ENCODE peak calls at places on chromosome 12, in nine cellular contexts. Y, A, T, U, O, F, D, B and C are unnamed samples.

GRCh38 chr12:94208433-94208921 is 60.1 kb downstream of the PLXNC1 start:
- DNase-seq in B (no peak), T (no peak), D (no peak), Y (no peak), O (peak), A (no peak), F (peak), U (no peak), C (no peak)

GRCh38 chr12:2259368-2259767 is 206.6 kb downstream of the CACNA1C start:
- DNase-seq in O (no peak), Y (no peak), A (no peak), T (peak), D (no peak), B (no peak), U (no peak), F (no peak), C (no peak)

GRCh38 chr12:49866859-49867579 is 24.1 kb upstream of the BCDIN3D start:
- DNase-seq in F (peak), O (peak), A (peak), B (peak), Y (no peak), T (peak), D (no peak), U (peak), C (peak)

GRCh38 chr12:44930972-44931600 is 55.0 kb upstream of the NELL2 start:
- DNase-seq in D (peak), T (peak), O (no peak), F (no peak), A (peak), B (no peak), U (peak), Y (no peak), C (no peak)

GRCh38 chr12:113228394-113229028 is 7.2 kb downstream of the TPCN1 start:
- DNase-seq in F (no peak), U (no peak), O (no peak), B (no peak), Y (no peak), D (no peak), T (no peak), A (no peak), C (no peak)

GRCh38 chr12:16359512-16360491 is 12.4 kb downstream of the MGST1 start:
- DNase-seq in B (peak), O (peak), T (peak), Y (no peak), D (no peak), A (peak), U (peak), F (peak), C (peak)

GRCh38 chr12:107487011-107487680 is 198.5 kb upstream of the PWP1 start:
- DNase-seq in D (no peak), A (no peak), Y (no peak), T (no peak), O (no peak), B (no peak), F (no peak), U (no peak), C (no peak)

GRCh38 chr12:121196902-121197301 is 13.0 kb upstream of the P2RX4 start:
- DNase-seq in Y (no peak), T (no peak), O (no peak), F (no peak), A (no peak), D (no peak), U (no peak), B (no peak), C (no peak)

GRCh38 chr12:55847603-55848329 is 5.0 kb upstream of the MMP19 start:
- DNase-seq in D (peak), F (peak), A (no peak), B (peak), U (peak), O (no peak), Y (peak), T (peak), C (peak)

GRCh38 chr12:50520808-50521207 is 16.0 kb downstream of the DIP2B start:
- DNase-seq in U (no peak), A (no peak), D (no peak), O (no peak), F (no peak), B (no peak), Y (no peak), T (no peak), C (no peak)

GRCh38 chr12:115394498-115395220 is 710.7 kb upstream of the TBX3 start:
- DNase-seq in D (no peak), Y (no peak), A (no peak), O (no peak), T (no peak), U (peak), B (no peak), F (no peak), C (no peak)

GRCh38 chr12:79217306-79217705 is 352.7 kb downstream of the SYT1 start:
- DNase-seq in Y (no peak), B (no peak), A (peak), D (no peak), U (no peak), O (no peak), F (no peak), T (no peak), C (no peak)

GRCh38 chr12:109130297-109130696 is 13.9 kb downstream of the ACACB start:
- DNase-seq in D (no peak), Y (no peak), F (no peak), T (no peak), B (no peak), U (no peak), A (no peak), O (no peak), C (no peak)

GRCh38 chr12:70609203-70609602 is 28.0 kb downstream of the PTPRB start:
- DNase-seq in B (no peak), Y (no peak), U (no peak), T (no peak), O (no peak), A (peak), D (no peak), F (no peak), C (no peak)

GRCh38 chr12:63042646-63043045 is 107.7 kb upstream of the PPM1H start:
- DNase-seq in T (peak), O (no peak), Y (no peak), F (no peak), B (no peak), D (no peak), A (no peak), U (peak), C (no peak)

GRCh38 chr12:8844665-8845064 is 22.2 kb downstream of the A2ML1 start:
- DNase-seq in A (no peak), U (peak), T (peak), Y (no peak), B (no peak), F (no peak), D (no peak), O (no peak), C (peak)

GRCh38 chr12:105409881-105410471 is 79.5 kb downstream of the C12orf75 start:
- DNase-seq in D (no peak), Y (no peak), B (peak), T (peak), A (no peak), O (no peak), F (peak), U (peak), C (no peak)

GRCh38 chr12:44193281-44193680 is 357.4 kb downstream of the TMEM117 start:
- DNase-seq in U (no peak), D (no peak), O (no peak), Y (no peak), T (no peak), B (no peak), F (no peak), A (no peak), C (no peak)

GRCh38 chr12:126668538-126668937 is 1598.4 kb upstream of the TMEM132C start:
- DNase-seq in D (peak), F (peak), O (no peak), A (no peak), U (peak), Y (no peak), T (peak), B (no peak), C (no peak)

GRCh38 chr12:95484524-95484923 is 10.6 kb downstream of the METAP2 start:
- DNase-seq in U (peak), D (no peak), A (no peak), T (peak), O (no peak), Y (no peak), F (no peak), B (no peak), C (no peak)

GRCh38 chr12:45611495-45611894 is 118.0 kb upstream of the ARID2 start:
- DNase-seq in Y (no peak), U (no peak), B (no peak), O (no peak), D (no peak), F (no peak), A (no peak), T (no peak), C (no peak)

GRCh38 chr12:77070382-77071294 is 5.3 kb upstream of the E2F7 start:
- DNase-seq in A (no peak), T (no peak), U (no peak), Y (no peak), F (no peak), D (no peak), B (no peak), O (no peak), C (no peak)

GRCh38 chr12:124725099-124725498 is 138.6 kb downstream of the SCARB1 start:
- DNase-seq in Y (no peak), U (no peak), A (no peak), B (no peak), O (no peak), T (no peak), D (no peak), F (no peak), C (no peak)

GRCh38 chr12:12764824-12765223 is 20.6 kb upstream of the APOLD1 start:
- DNase-seq in O (no peak), D (no peak), Y (no peak), U (no peak), B (no peak), T (no peak), A (no peak), F (no peak), C (no peak)

GRCh38 chr12:92973614-92974013 is 44.5 kb upstream of the EEA1 start:
- DNase-seq in U (peak), Y (no peak), D (peak), B (no peak), O (no peak), A (no peak), T (peak), F (peak), C (no peak)

GRCh38 chr12:835754-836493 is 83.5 kb downstream of the WNK1 start:
- DNase-seq in U (peak), A (no peak), O (no peak), Y (no peak), T (no peak), B (no peak), D (no peak), F (no peak), C (no peak)

GRCh38 chr12:4250691-4251090 is 22.9 kb upstream of the CCND2 start:
- DNase-seq in D (no peak), Y (no peak), B (no peak), T (no peak), U (no peak), O (no peak), A (no peak), F (no peak), C (no peak)

GRCh38 chr12:107522692-107523477 is 162.7 kb upstream of the PWP1 start:
- DNase-seq in D (no peak), O (no peak), B (no peak), Y (no peak), A (peak), F (no peak), T (no peak), U (no peak), C (no peak)

GRCh38 chr12:95789126-95790024 is 1.2 kb downstream of the NTN4 start:
- DNase-seq in Y (no peak), A (peak), D (no peak), U (peak), O (no peak), F (peak), T (no peak), B (peak), C (peak)

GRCh38 chr12:67442896-67443295 is 173.7 kb downstream of the CAND1 start:
- DNase-seq in B (no peak), D (no peak), U (no peak), F (no peak), Y (no peak), O (no peak), T (no peak), A (no peak), C (no peak)

GRCh38 chr12:93373847-93374723 is 3.6 kb upstream of the NUDT4 start:
- DNase-seq in O (no peak), Y (no peak), T (no peak), A (peak), D (no peak), F (no peak), U (no peak), B (no peak), C (no peak)

GRCh38 chr12:116434155-116435065 is 124.8 kb upstream of the MAP1LC3B2 start:
- DNase-seq in F (peak), T (peak), U (peak), A (peak), B (peak), Y (no peak), O (no peak), D (peak), C (peak)

GRCh38 chr12:80837342-80837978 is 100.3 kb downstream of the LIN7A start:
- DNase-seq in F (peak), U (peak), A (peak), T (peak), Y (no peak), B (no peak), O (no peak), D (peak), C (no peak)

GRCh38 chr12:48681416-48681737 is 661 bp downstream of the KANSL2 start:
- DNase-seq in B (no peak), T (peak), U (peak), Y (no peak), A (peak), D (no peak), F (peak), O (no peak), C (no peak)

DNA sequence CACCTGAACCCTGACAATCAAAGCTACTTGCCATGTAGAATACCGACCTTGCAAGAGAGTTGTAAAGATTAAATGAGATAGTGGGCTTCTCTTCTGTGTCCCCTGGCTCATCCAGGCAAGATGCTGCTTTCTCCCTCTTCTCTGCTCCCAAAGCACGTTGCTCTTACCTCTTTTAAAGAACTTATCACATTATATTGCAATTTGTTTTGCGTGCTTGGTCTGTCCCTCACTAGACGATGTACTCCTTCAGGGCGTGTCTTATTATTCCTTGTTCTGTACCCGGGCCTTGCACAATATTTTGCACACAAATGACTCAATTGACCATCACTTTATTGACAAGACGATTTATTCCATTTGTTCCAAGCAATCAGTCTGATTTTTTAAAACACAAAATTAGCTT is 3.3 kb downstream of the DCN start:
- DNase-seq in A (no peak), U (peak), B (no peak), Y (no peak), D (no peak), O (no peak), F (no peak), T (peak), C (no peak)
- H3K4me3 ChIP-seq in A (no peak), U (peak), B (peak), Y (peak), D (no peak), O (no peak), F (peak), T (peak), C (no peak)

GRCh38 chr12:119158004-119158776 is 20.5 kb upstream of the HSPB8 start:
- DNase-seq in A (peak), B (no peak), O (no peak), D (no peak), T (no peak), U (no peak), F (no peak), Y (no peak), C (no peak)
- H3K4me3 ChIP-seq in A (no peak), B (no peak), O (no peak), D (no peak), T (no peak), U (no peak), F (no peak), Y (no peak), C (no peak)

DNA sequence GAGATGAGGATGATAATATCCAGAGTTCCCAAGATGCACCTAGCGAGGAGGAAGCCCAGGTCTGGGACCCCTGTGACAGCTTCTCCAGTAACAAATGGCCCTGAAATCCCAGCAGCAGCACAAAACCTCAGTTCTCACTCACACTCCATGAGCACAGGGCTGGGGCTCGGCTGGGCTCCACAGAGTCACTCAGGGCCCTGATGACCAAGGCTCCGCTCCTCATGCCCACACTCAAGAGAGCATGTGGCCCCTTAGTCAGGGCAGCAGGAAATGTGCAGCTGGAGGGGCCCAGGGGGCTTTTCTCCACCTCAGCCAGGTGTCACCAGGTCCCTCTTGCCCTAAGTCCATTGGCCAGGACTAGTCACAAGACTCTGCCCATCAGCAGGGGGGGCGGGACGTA is 242.7 kb upstream of the SFSWAP start:
- DNase-seq in Y (no peak), A (no peak), F (no peak), O (no peak), B (no peak), D (no peak), T (no peak), U (no peak), C (no peak)
- H3K4me3 ChIP-seq in Y (no peak), A (no peak), F (no peak), O (no peak), B (no peak), D (no peak), T (no peak), U (no peak), C (no peak)

DNA sequence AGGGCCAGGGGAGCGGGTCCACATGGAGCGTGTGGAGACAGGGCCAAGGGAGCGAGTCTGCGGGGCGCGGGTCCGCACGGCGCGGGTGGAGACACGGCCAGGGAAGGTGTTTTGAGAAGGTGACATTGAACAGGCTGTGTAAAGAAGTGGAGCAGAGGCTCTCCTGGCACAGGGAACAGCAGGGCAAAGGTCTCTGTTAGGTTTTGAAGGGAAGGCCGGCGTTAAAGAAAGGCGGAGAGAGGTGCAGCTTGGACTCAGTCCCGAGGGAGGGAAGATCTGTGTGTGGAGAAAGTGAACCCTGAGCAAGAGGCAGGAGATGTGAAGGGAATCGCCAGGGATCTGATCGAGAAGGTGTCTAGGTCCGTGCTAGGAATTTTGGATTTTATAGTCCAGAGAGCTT is 1.8 kb downstream of the PXMP2 start:
- DNase-seq in B (no peak), Y (no peak), F (no peak), A (no peak), O (no peak), T (no peak), D (no peak), U (no peak), C (no peak)
- H3K4me3 ChIP-seq in B (no peak), Y (peak), F (no peak), A (peak), O (no peak), T (no peak), D (peak), U (peak), C (peak)

GRCh38 chr12:46884362-46884761 is 58.6 kb upstream of the SLC38A4 start:
- DNase-seq in T (no peak), D (no peak), U (no peak), F (no peak), A (no peak), B (no peak), O (no peak), Y (no peak), C (no peak)

GRCh38 chr12:46891306-46891705 is 65.5 kb upstream of the SLC38A4 start:
- DNase-seq in U (peak), D (no peak), O (no peak), F (peak), A (no peak), Y (no peak), B (no peak), T (peak), C (no peak)

GRCh38 chr12:46886541-46887041 is 60.8 kb upstream of the SLC38A4 start:
- DNase-seq in T (peak), B (no peak), A (no peak), F (peak), O (no peak), Y (no peak), D (peak), U (peak), C (no peak)

GRCh38 chr12:46888568-46888967 is 62.8 kb upstream of the SLC38A4 start:
- DNase-seq in T (no peak), U (no peak), Y (no peak), O (no peak), B (no peak), D (no peak), F (no peak), A (no peak), C (no peak)

GRCh38 chr12:46887870-46888269 is 62.1 kb upstream of the SLC38A4 start:
- DNase-seq in U (no peak), F (no peak), O (no peak), T (no peak), D (no peak), B (no peak), Y (no peak), A (no peak), C (no peak)
- H3K4me3 ChIP-seq in U (no peak), F (no peak), O (no peak), T (no peak), D (no peak), B (no peak), Y (no peak), A (no peak), C (no peak)